ENCODE peak calls at places on chromosomes 7 and 10, in five cellular contexts. M is prostate gland, H is mesendoderm, J is SK-N-SH, B is thyroid gland. I is an unnamed sample. For H3K4me1, the result is how much of the 10 kb centered on the place peaks cover.

GRCh38 chr10:5575482-5576153 is 50.9 kb downstream of the CALML3 start:
- DNase-seq in J (no peak), B (no peak), M (no peak), H (no peak), I (no peak)

GRCh38 chr10:114956466-114956865 is 18.5 kb downstream of the TRUB1 start:
- DNase-seq in H (no peak), J (no peak), B (no peak), M (no peak), I (no peak)

GRCh38 chr7:141999219-141999618 is 3.5 kb downstream of the MGAM start:
- DNase-seq in M (no peak), J (no peak), B (no peak), H (no peak), I (no peak)

GRCh38 chr10:63670291-63670898 is 149.2 kb downstream of the REEP3 start:
- DNase-seq in B (no peak), J (no peak), H (peak), M (no peak), I (no peak)

GRCh38 chr7:152872061-152872744 is 112.7 kb downstream of the ACTR3B start:
- DNase-seq in H (no peak), M (no peak), B (no peak), J (peak), I (no peak)

GRCh38 chr7:134630237-134630636 is 16.4 kb upstream of the BPGM start:
- DNase-seq in H (no peak), B (no peak), M (no peak), J (no peak), I (no peak)

GRCh38 chr10:58352956-58353610 is 18.3 kb downstream of the UBE2D1 start:
- DNase-seq in J (no peak), H (no peak), M (no peak), B (no peak), I (no peak)

GRCh38 chr10:46558411-46559185 is 2.1 kb upstream of the GPRIN2 start:
- DNase-seq in H (no peak), B (no peak), M (peak), J (no peak), I (peak)

GRCh38 chr10:43890124-43890523 is 241.4 kb upstream of the ZNF32 start:
- DNase-seq in M (no peak), J (no peak), B (no peak), H (no peak), I (no peak)

GRCh38 chr10:70440296-70441160 is 953 bp downstream of the NODAL start:
- DNase-seq in M (no peak), J (peak), H (peak), B (no peak), I (no peak)

GRCh38 chr7:26046150-26046549 is 105.8 kb upstream of the NFE2L3 start:
- DNase-seq in M (no peak), H (no peak), B (no peak), J (no peak), I (no peak)

GRCh38 chr7:28813238-28813962 is 144.7 kb downstream of the TRIL start:
- DNase-seq in B (no peak), J (no peak), H (no peak), M (no peak), I (no peak)
- H3K4me1 ChIP-seq in B (under half), J (under half), H (under half), M (under half), I (under half)

DNA sequence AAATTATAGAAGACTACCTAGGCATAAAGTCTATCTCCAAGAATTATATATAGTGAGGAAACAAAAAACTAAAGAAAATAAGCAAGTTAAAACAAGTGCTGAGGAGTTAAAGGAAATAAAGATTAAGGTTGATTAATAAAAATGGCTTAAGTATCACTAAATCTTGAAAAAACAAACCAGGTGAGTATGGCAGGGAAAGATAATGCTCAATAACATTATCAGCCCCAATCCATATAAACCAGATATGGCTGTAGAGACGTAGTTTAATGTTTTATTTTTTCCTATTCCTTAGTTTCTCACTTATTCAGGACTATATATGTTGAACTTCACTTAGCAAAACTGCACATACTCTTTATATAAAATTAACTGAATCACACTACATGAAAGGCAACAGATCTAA is 4.4 kb downstream of the WASL start:
- DNase-seq in J (no peak), M (no peak), B (no peak), H (no peak), I (no peak)
- H3K4me1 ChIP-seq in J (under half), M (under half), B (under half), H (under half), I (under half)

GRCh38 chr10:8063935-8064334 is 9.4 kb downstream of the GATA3 start:
- DNase-seq in B (no peak), M (no peak), H (no peak), J (no peak), I (no peak)

GRCh38 chr10:8066797-8067196 is 12.3 kb downstream of the GATA3 start:
- DNase-seq in B (no peak), M (no peak), J (no peak), H (no peak), I (no peak)

GRCh38 chr10:8064436-8064835 is 9.9 kb downstream of the GATA3 start:
- DNase-seq in B (no peak), J (no peak), H (no peak), M (no peak), I (no peak)

GRCh38 chr10:8066146-8066545 is 11.7 kb downstream of the GATA3 start:
- DNase-seq in H (no peak), M (no peak), B (no peak), J (no peak), I (no peak)

DNA sequence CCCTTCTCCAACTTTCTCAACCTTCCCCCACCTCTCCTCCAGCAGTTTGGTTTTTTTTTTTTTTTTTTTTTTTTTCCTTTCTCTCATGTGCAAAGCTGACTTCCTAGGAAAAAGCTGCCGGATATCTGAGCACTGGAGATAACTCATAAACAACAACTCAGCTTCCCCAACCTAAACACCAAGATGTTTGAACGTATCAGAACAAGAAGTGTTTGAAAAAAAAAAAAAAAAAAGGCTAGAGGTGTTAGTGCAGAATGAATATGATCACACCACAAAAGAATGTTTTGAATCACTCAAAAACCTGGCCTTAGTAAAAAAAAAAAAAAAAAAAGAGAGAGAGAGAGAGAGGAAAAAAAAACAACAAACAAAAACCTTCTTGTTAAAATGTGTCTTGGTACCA is 11.2 kb downstream of the GATA3 start:
- DNase-seq in J (no peak), M (no peak), H (no peak), B (no peak), I (no peak)
- H3K4me1 ChIP-seq in J (half or more), M (under half), H (under half), B (under half), I (under half)

GRCh38 chr7:98735801-98736200 is 118.7 kb downstream of the NPTX2 start:
- DNase-seq in H (no peak), J (no peak), M (no peak), B (no peak), I (no peak)
- H3K4me1 ChIP-seq in H (under half), J (under half), M (under half), B (under half), I (under half)

GRCh38 chr7:19114591-19114855 is 2.9 kb downstream of the TWIST1 start:
- DNase-seq in J (no peak), H (no peak), M (no peak), B (no peak), I (no peak)
- H3K4me1 ChIP-seq in J (under half), H (under half), M (under half), B (under half), I (under half)

GRCh38 chr7:131000389-131000788 is 266.4 kb upstream of the KLF14 start:
- DNase-seq in J (no peak), H (no peak), M (no peak), B (peak), I (no peak)

GRCh38 chr7:130998993-130999602 is 265.1 kb upstream of the KLF14 start:
- DNase-seq in J (no peak), H (peak), M (no peak), B (no peak), I (no peak)

GRCh38 chr7:131002600-131002999 is 268.6 kb upstream of the KLF14 start:
- DNase-seq in B (no peak), J (no peak), H (no peak), M (no peak), I (no peak)

GRCh38 chr7:131000873-131001272 is 266.9 kb upstream of the KLF14 start:
- DNase-seq in J (no peak), H (peak), M (no peak), B (no peak), I (no peak)

DNA sequence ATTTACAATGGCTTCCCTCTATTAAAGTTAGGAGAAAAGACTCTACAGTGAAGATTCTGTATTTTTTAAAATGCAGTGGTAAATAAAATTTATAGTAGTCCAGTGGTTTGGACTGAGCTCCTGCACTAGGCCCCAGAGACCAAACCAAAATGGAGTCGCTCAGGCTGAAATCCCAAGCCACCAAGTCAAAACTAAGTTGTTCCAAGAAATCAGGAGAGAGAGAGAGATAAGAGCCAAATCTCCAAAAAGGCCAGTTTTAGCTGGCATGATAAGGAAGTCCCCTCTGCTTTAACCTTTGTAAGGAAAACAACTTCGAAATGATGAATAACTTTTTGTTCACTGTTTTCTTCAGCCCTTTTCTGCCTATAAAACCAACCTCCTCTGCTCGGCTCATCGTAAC is 265.9 kb upstream of the KLF14 start:
- DNase-seq in H (no peak), J (no peak), B (no peak), M (no peak), I (no peak)
- H3K4me1 ChIP-seq in H (under half), J (under half), B (half or more), M (under half), I (under half)

DNA sequence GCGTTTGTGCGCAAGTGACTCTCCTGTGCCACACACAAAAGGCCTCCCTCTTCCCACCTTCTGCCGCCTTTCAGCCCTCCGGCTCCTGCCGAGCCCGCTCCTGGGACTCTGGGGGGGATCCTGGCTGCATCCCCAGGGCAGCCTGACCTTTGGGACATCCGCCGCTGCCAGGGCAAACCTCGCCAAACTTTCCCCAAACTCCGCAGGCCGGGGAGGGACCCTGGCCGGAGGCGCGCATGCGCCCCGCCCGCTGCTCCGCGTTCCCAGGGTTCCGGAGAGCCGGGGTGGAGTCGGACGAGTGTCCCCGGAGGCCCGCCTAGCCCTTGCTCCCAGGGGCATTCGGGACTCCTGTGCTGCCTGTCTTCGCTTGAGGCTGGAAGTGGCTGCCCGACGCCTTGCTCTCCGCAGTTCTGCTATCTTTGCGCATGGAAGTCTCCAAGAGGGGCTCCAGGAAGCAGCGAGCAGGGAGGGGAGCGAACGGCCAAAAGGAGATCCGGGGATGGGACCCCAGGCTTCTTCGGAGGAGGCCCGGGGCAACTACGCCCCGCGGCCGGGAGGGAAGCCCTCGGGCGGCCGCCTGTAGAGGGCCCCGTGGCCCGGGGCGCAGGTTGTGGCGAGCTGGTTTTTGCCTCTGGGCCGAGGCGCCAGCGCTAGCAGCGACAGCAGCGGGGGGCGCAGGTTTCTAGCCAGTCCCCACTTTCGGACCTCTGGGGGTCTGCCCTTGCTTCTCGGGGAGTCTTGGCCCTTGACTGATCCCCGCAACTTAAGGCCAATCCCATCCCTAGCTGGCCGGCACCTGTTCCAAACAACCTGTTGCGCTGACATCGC is 7.0 kb downstream of the PTF1A start:
- DNase-seq in M (no peak), J (peak), H (peak), B (no peak), I (no peak)
- H3K4me1 ChIP-seq in M (under half), J (under half), H (under half), B (under half), I (under half)

DNA sequence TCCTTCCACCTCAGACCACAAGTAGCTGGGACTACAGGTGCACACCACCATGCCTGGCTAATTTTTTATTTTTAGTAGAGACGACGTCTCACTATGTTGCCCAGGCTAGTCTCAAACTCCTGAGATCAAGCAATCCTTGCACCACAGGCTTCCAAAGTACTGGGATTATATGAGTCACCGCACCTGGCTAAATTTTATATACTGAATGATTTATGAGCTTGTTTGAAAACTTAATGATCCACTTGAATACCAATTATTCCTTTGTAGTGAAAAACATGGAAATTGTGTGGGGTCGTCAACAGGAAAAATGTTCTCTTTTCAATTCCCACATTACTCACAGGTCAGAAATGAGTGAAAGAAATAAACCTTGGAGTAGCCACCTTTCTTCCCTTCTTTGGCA is 31.3 kb downstream of the RAPGEF5 start:
- DNase-seq in H (no peak), J (no peak), B (no peak), M (no peak), I (no peak)
- H3K4me1 ChIP-seq in H (under half), J (under half), B (under half), M (under half), I (under half)

I was measured in testis.